ENCODE peak calls at places on chromosomes 6 and 20, in five cellular contexts. D is neuronal stem cell, I is H9, C is mesenchymal stem cell, N is trophoblast cell. Z is an unnamed sample.

GRCh38 chr20:42218566-42218965 is 600.4 kb upstream of the CHD6 start:
- DNase-seq in D (no peak), I (no peak), C (no peak), N (no peak), Z (no peak)

GRCh38 chr6:9606435-9607134 is 808.3 kb downstream of the TFAP2A start:
- DNase-seq in D (peak; percentile 1), I (peak; percentile 73), C (no peak), N (no peak), Z (peak; percentile 54)

GRCh38 chr6:43223175-43223574 is 6.1 kb downstream of the DNPH1 start:
- DNase-seq in D (no peak), I (no peak), C (no peak), N (no peak), Z (no peak)

GRCh38 chr6:29014729-29015608 is 9.9 kb upstream of the ZNF311 start:
- DNase-seq in D (no peak), I (no peak), C (no peak), N (no peak), Z (no peak)

GRCh38 chr6:170128811-170129681 is 161.8 kb downstream of the DLL1 start:
- DNase-seq in D (no peak), I (peak; percentile 17), C (no peak), N (no peak), Z (peak; percentile 33)

GRCh38 chr6:76764057-76764456 is 691.6 kb upstream of the IMPG1 start:
- DNase-seq in D (no peak), I (no peak), C (no peak), N (no peak), Z (no peak)

GRCh38 chr6:31462964-31463940 is 34.7 kb upstream of the MICB start:
- DNase-seq in D (peak; percentile 84), I (peak; percentile 95), C (peak; percentile 80), N (peak; percentile 78), Z (peak; percentile 72)

GRCh38 chr6:145551164-145551563 is 184.2 kb downstream of the EPM2A start:
- DNase-seq in D (no peak), I (no peak), C (no peak), N (no peak), Z (no peak)

GRCh38 chr6:169269180-169270076 is 15.8 kb upstream of the THBS2 start:
- DNase-seq in D (no peak), I (no peak), C (no peak), N (no peak), Z (no peak)

GRCh38 chr6:87001494-87001893 is 64.2 kb downstream of the HTR1E start:
- DNase-seq in D (no peak), I (no peak), C (no peak), N (no peak), Z (no peak)

GRCh38 chr6:96898241-96898851 is 655 bp upstream of the NDUFAF4 start:
- DNase-seq in D (no peak), I (no peak), C (peak; percentile 57), N (no peak), Z (no peak)

GRCh38 chr20:39645130-39645529 is 683.0 kb downstream of the DHX35 start:
- DNase-seq in D (peak; percentile 36), I (no peak), C (no peak), N (no peak), Z (no peak)

GRCh38 chr20:10667077-10667401 is 6.8 kb downstream of the JAG1 start:
- DNase-seq in D (no peak), I (no peak), C (no peak), N (no peak), Z (no peak)

GRCh38 chr6:127990081-127990480 is 89.2 kb upstream of the THEMIS start:
- DNase-seq in D (no peak), I (no peak), C (no peak), N (no peak), Z (no peak)

GRCh38 chr20:31691646-31692275 is 30.9 kb downstream of the BCL2L1 start:
- DNase-seq in D (no peak), I (no peak), C (no peak), N (no peak), Z (no peak)

GRCh38 chr6:51704932-51705540 is 382.4 kb downstream of the PKHD1 start:
- DNase-seq in D (no peak), I (no peak), C (no peak), N (no peak), Z (no peak)

GRCh38 chr6:21360353-21360752 is 233.2 kb upstream of the SOX4 start:
- DNase-seq in D (no peak), I (peak; percentile 65), C (no peak), N (peak; percentile 92), Z (no peak)

GRCh38 chr20:16446246-16446645 is 127.0 kb downstream of the KIF16B start:
- DNase-seq in D (no peak), I (no peak), C (no peak), N (no peak), Z (no peak)

GRCh38 chr6:56246544-56246940 is 838 bp downstream of the COL21A1 start:
- DNase-seq in D (no peak), I (peak; percentile 41), C (no peak), N (no peak), Z (peak; percentile 7)

GRCh38 chr6:149900620-149901443 is 2.9 kb upstream of the RAET1E start:
- DNase-seq in D (no peak), I (no peak), C (no peak), N (no peak), Z (no peak)

GRCh38 chr20:24166127-24166389 is 177.5 kb upstream of the GGTLC1 start:
- DNase-seq in D (no peak), I (no peak), C (no peak), N (no peak), Z (no peak)

GRCh38 chr6:163823577-163823976 is 409.1 kb downstream of the QKI start:
- DNase-seq in D (no peak), I (no peak), C (no peak), N (no peak), Z (no peak)

GRCh38 chr6:36297511-36297910 is 27.7 kb downstream of the PNPLA1 start:
- DNase-seq in D (no peak), I (no peak), C (no peak), N (no peak), Z (no peak)

GRCh38 chr6:39947611-39948068 is 13.4 kb upstream of the MOCS1 start:
- DNase-seq in D (no peak), I (peak; percentile 55), C (no peak), N (peak; percentile 59), Z (no peak)

GRCh38 chr6:121522265-121522664 is 86.8 kb downstream of the GJA1 start:
- DNase-seq in D (no peak), I (no peak), C (peak; percentile 94), N (peak; percentile 53), Z (no peak)

GRCh38 chr6:145681965-145682364 is 53.4 kb downstream of the EPM2A start:
- DNase-seq in D (no peak), I (no peak), C (no peak), N (no peak), Z (no peak)

GRCh38 chr20:35434085-35435005 is 3.7 kb downstream of the GDF5 start:
- DNase-seq in D (no peak), I (no peak), C (no peak), N (no peak), Z (no peak)

GRCh38 chr20:59163641-59164530 is at the start of gene ZNF831:
- DNase-seq in D (no peak), I (no peak), C (no peak), N (no peak), Z (no peak)

GRCh38 chr6:93858213-93858612 is 438.9 kb upstream of the EPHA7 start:
- DNase-seq in D (no peak), I (no peak), C (no peak), N (no peak), Z (no peak)

GRCh38 chr6:93859964-93860363 is 440.6 kb upstream of the EPHA7 start:
- DNase-seq in D (peak; percentile 11), I (no peak), C (no peak), N (no peak), Z (no peak)
- H3K4me1 ChIP-seq in D (no peaks in the 10 kb centered on the region), I (peaks cover 5% of the 10 kb centered on the region), C (no peaks in the 10 kb centered on the region), N (no peaks in the 10 kb centered on the region), Z (no peaks in the 10 kb centered on the region)

DNA sequence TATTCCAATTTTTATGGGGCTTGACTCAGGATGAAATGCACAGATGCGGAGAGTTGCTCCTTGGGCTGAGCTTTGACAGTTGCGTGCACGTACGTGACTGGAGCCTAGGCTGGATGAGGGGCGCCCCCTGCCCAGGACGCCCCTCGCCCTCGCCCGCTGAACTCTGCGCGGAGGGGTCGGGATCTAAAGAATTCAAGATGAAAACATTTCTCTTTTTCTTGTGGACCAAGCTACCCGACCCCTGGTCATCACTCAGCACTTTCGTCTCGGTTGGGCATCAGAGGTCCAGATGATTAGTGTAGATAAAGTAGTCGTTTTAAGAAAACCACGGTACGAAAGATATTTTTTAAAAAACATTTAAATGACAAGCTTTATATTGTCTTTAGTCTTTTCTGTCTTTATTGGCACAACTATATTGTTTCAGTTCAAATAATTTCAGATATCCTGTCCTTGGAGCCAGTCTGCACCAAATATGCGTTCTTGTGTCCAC is 745 bp downstream of the DTD1 start:
- DNase-seq in D (no peak), I (peak; percentile 42), C (no peak), N (no peak), Z (no peak)
- H2BK12ac ChIP-seq in D (no peak overlapping the region), I (no peak overlapping the region), C (no peak overlapping the region), N (no peak overlapping the region), Z (peak overlapping the region; percentile 42)

GRCh38 chr6:16480780-16481179 is 242.4 kb downstream of the GMPR start:
- DNase-seq in D (no peak), I (no peak), C (no peak), N (no peak), Z (no peak)
- H3K4me1 ChIP-seq in D (peaks cover 6% of the 10 kb centered on the region), I (peaks cover 3% of the 10 kb centered on the region), C (no peaks in the 10 kb centered on the region), N (no peaks in the 10 kb centered on the region), Z (no peaks in the 10 kb centered on the region)

GRCh38 chr20:25761596-25761995 is 64.9 kb upstream of the ZNF337 start:
- DNase-seq in D (no peak), I (no peak), C (no peak), N (no peak), Z (no peak)
- H2BK12ac ChIP-seq in D (no peak overlapping the region), I (no peak overlapping the region), C (no peak overlapping the region), N (no peak overlapping the region), Z (no peak overlapping the region)

DNA sequence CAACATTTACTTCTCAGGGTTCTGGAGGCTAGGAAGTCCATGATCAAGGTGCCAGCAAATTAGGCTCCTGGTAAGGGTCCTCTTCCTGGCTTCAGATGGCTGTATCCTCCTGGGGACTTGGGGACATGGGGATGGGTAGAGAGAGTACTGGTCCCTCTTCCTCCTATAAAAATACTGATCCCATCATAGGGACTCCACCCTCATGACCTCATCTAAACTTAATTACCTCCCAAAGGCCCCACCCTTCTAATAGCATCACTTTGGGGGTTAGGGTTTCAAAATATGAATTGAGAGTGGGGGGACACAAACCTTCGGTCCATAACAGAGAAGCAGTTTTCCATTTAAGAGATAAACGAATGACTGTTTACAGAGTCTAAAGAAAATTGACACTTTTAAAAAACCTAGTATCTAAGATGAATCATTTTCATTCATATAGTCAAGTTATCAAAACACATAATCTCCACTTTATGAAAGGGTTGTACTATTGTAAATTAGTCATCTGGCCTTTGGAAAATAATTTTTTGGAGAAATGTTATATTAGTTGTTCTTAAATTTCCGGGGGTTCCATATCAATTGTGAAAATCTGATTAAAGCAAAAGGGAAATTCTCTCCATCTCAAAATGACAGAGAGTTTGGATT is 33.5 kb downstream of the ELOVL5 start:
- DNase-seq in D (no peak), I (no peak), C (no peak), N (no peak), Z (no peak)
- H3K4me1 ChIP-seq in D (no peaks in the 10 kb centered on the region), I (no peaks in the 10 kb centered on the region), C (peaks cover 5% of the 10 kb centered on the region), N (no peaks in the 10 kb centered on the region), Z (no peaks in the 10 kb centered on the region)

DNA sequence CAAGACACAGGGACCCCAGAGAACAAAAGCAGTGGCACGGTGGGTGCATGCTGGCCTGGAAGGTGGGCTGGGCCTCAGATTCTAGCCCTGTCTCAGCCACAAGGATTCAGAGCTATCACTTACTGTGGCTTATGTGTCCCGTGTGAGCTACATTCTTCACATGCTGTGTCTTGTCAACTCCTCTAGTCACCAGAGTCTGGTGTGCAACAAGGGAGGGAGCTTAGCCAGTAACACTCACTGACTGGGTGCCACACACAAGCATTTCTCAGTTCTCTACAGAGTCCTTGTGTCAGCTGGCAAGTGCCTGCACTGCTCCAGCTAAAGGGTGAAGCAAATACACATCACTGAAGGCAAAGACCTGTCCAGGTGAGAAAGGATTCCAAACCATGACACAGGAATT is 186.9 kb upstream of the CDYL start:
- DNase-seq in D (no peak), I (no peak), C (no peak), N (no peak), Z (no peak)
- H2BK12ac ChIP-seq in D (no peak overlapping the region), I (no peak overlapping the region), C (no peak overlapping the region), N (no peak overlapping the region), Z (no peak overlapping the region)

Z was measured in H1.